ENCODE peak calls at places on chromosomes 1 and 21, in five cellular contexts. P is IMR-90; U is stimulated activated CD8-positive, alpha-beta memory T cell treated with anti-CD3 and anti-CD28 coated beads, Interleukin-4, amount 100 ng/mL, for 24 hours; X is NCI-H1930; L is naive thymus-derived CD4-positive, alpha-beta T cell. E is an unnamed sample.

GRCh38 chr1:205627956-205628355 is 3.9 kb downstream of the ELK4 start:
- DNase-seq in U (no peak), X (no peak), L (no peak), P (no peak), E (no peak)

GRCh38 chr1:207309775-207310273 is 11.7 kb upstream of the CD55 start:
- DNase-seq in U (no peak), L (no peak), X (no peak), P (peak), E (no peak)

GRCh38 chr1:241061062-241061461 is 295.9 kb downstream of the RGS7 start:
- DNase-seq in P (no peak), L (no peak), U (no peak), X (no peak), E (no peak)

GRCh38 chr1:115463347-115463746 is 125.3 kb upstream of the NGF start:
- DNase-seq in L (no peak), X (no peak), P (no peak), U (no peak), E (no peak)

GRCh38 chr1:178538192-178538916 is 25.4 kb downstream of the TEX35 start:
- DNase-seq in X (no peak), U (no peak), L (no peak), P (peak), E (no peak)

GRCh38 chr1:41795205-41795762 is 123.4 kb downstream of the HIVEP3 start:
- DNase-seq in L (no peak), P (peak), U (no peak), X (no peak), E (no peak)

GRCh38 chr1:31875636-31876236 is 59.9 kb upstream of the SPOCD1 start:
- DNase-seq in P (no peak), L (no peak), X (no peak), U (no peak), E (no peak)

GRCh38 chr1:185157599-185158469 is 867 bp downstream of the SWT1 start:
- DNase-seq in P (peak), L (no peak), U (no peak), X (no peak), E (no peak)

GRCh38 chr1:91645031-91645430 is 144.4 kb downstream of the CDC7 start:
- DNase-seq in P (peak), U (no peak), L (no peak), X (no peak), E (no peak)

GRCh38 chr1:167599839-167600581 is 30.0 kb upstream of the RCSD1 start:
- DNase-seq in L (peak), P (peak), U (no peak), X (no peak), E (no peak)

GRCh38 chr21:43613755-43614638 is 45.3 kb downstream of the HSF2BP start:
- DNase-seq in P (peak), U (no peak), X (no peak), L (no peak), E (no peak)

GRCh38 chr1:160459687-160460086 is 59.3 kb downstream of the VANGL2 start:
- DNase-seq in U (no peak), P (no peak), L (no peak), X (no peak), E (no peak)

GRCh38 chr1:211482306-211482705 is 9.7 kb downstream of the RD3 start:
- DNase-seq in L (no peak), U (no peak), P (no peak), X (no peak), E (no peak)